ENCODE peak calls at places on chromosomes 2 and 18, in six cellular contexts. One of them, this sample, is unnamed.

GRCh38 chr2:1132328-1132964 is 181.8 kb downstream of the SNTG2 start:
- DNase-seq in mesendoderm: no peak
- DNase-seq in astrocyte: no peak
- DNase-seq in CD8-positive, alpha-beta memory T cell: no peak
- DNase-seq in brain microvascular endothelial cell: no peak
- DNase-seq in Karpas-422: no peak
- DNase-seq in this sample: no peak

GRCh38 chr2:20666364-20667150 is at the start of gene GDF7:
- DNase-seq in Karpas-422: peak
- DNase-seq in mesendoderm: peak
- DNase-seq in brain microvascular endothelial cell: no peak
- DNase-seq in CD8-positive, alpha-beta memory T cell: no peak
- DNase-seq in astrocyte: no peak
- DNase-seq in this sample: peak

GRCh38 chr2:241358470-241358869 is 2.4 kb downstream of the FARP2 start:
- DNase-seq in brain microvascular endothelial cell: no peak
- DNase-seq in CD8-positive, alpha-beta memory T cell: no peak
- DNase-seq in Karpas-422: no peak
- DNase-seq in astrocyte: peak
- DNase-seq in mesendoderm: no peak
- DNase-seq in this sample: no peak

GRCh38 chr2:241546771-241547498 is 11.6 kb upstream of the BOK start:
- DNase-seq in astrocyte: peak
- DNase-seq in Karpas-422: no peak
- DNase-seq in brain microvascular endothelial cell: peak
- DNase-seq in CD8-positive, alpha-beta memory T cell: no peak
- DNase-seq in mesendoderm: peak
- DNase-seq in this sample: no peak

GRCh38 chr18:22424564-22424963 is 6.8 kb upstream of the CTAGE1 start:
- DNase-seq in mesendoderm: no peak
- DNase-seq in CD8-positive, alpha-beta memory T cell: no peak
- DNase-seq in brain microvascular endothelial cell: no peak
- DNase-seq in Karpas-422: no peak
- DNase-seq in astrocyte: no peak
- DNase-seq in this sample: no peak

GRCh38 chr2:100596465-100596864 is 33.7 kb downstream of the PDCL3 start:
- DNase-seq in brain microvascular endothelial cell: no peak
- DNase-seq in astrocyte: no peak
- DNase-seq in CD8-positive, alpha-beta memory T cell: no peak
- DNase-seq in Karpas-422: no peak
- DNase-seq in mesendoderm: no peak
- DNase-seq in this sample: no peak

GRCh38 chr2:101401316-101401660 is 14.0 kb upstream of the CREG2 start:
- DNase-seq in CD8-positive, alpha-beta memory T cell: no peak
- DNase-seq in brain microvascular endothelial cell: no peak
- DNase-seq in mesendoderm: no peak
- DNase-seq in astrocyte: peak
- DNase-seq in Karpas-422: no peak
- DNase-seq in this sample: no peak

GRCh38 chr2:204625135-204625534 is 79.9 kb downstream of the PARD3B start:
- DNase-seq in Karpas-422: no peak
- DNase-seq in mesendoderm: peak
- DNase-seq in CD8-positive, alpha-beta memory T cell: no peak
- DNase-seq in astrocyte: peak
- DNase-seq in brain microvascular endothelial cell: no peak
- DNase-seq in this sample: no peak

GRCh38 chr2:239836021-239836765 is 188.9 kb downstream of the NDUFA10 start:
- DNase-seq in astrocyte: no peak
- DNase-seq in CD8-positive, alpha-beta memory T cell: no peak
- DNase-seq in Karpas-422: no peak
- DNase-seq in mesendoderm: no peak
- DNase-seq in brain microvascular endothelial cell: no peak
- DNase-seq in this sample: no peak

GRCh38 chr2:206555721-206556120 is 86.6 kb upstream of the FAM237A start:
- DNase-seq in CD8-positive, alpha-beta memory T cell: no peak
- DNase-seq in mesendoderm: no peak
- DNase-seq in astrocyte: peak
- DNase-seq in Karpas-422: no peak
- DNase-seq in brain microvascular endothelial cell: no peak
- DNase-seq in this sample: no peak

GRCh38 chr2:122368576-122369243 is 613.3 kb downstream of the TSN start:
- DNase-seq in astrocyte: no peak
- DNase-seq in CD8-positive, alpha-beta memory T cell: no peak
- DNase-seq in brain microvascular endothelial cell: no peak
- DNase-seq in mesendoderm: no peak
- DNase-seq in Karpas-422: peak
- DNase-seq in this sample: no peak

GRCh38 chr2:194938066-194938465 is 719.0 kb upstream of the SLC39A10 start:
- DNase-seq in CD8-positive, alpha-beta memory T cell: no peak
- DNase-seq in Karpas-422: no peak
- DNase-seq in brain microvascular endothelial cell: no peak
- DNase-seq in astrocyte: no peak
- DNase-seq in mesendoderm: no peak
- DNase-seq in this sample: no peak

GRCh38 chr18:55506074-55506473 is 81.9 kb downstream of the TCF4 start:
- DNase-seq in brain microvascular endothelial cell: no peak
- DNase-seq in CD8-positive, alpha-beta memory T cell: no peak
- DNase-seq in Karpas-422: peak
- DNase-seq in astrocyte: no peak
- DNase-seq in mesendoderm: no peak
- DNase-seq in this sample: no peak

GRCh38 chr2:26691881-26692813 is at the start of gene KCNK3:
- DNase-seq in Karpas-422: no peak
- DNase-seq in mesendoderm: peak
- DNase-seq in CD8-positive, alpha-beta memory T cell: peak
- DNase-seq in astrocyte: peak
- DNase-seq in brain microvascular endothelial cell: no peak
- DNase-seq in this sample: peak

GRCh38 chr18:13539050-13539449 is 187.3 kb downstream of the FAM210A start:
- DNase-seq in brain microvascular endothelial cell: no peak
- DNase-seq in Karpas-422: peak
- DNase-seq in astrocyte: no peak
- DNase-seq in mesendoderm: no peak
- DNase-seq in CD8-positive, alpha-beta memory T cell: peak
- DNase-seq in this sample: no peak

GRCh38 chr18:37553633-37554398 is 11.8 kb downstream of the CELF4 start:
- DNase-seq in astrocyte: no peak
- DNase-seq in CD8-positive, alpha-beta memory T cell: no peak
- DNase-seq in mesendoderm: peak
- DNase-seq in Karpas-422: no peak
- DNase-seq in brain microvascular endothelial cell: no peak
- DNase-seq in this sample: no peak

GRCh38 chr2:229270551-229271410 is at the start of gene PID1:
- DNase-seq in CD8-positive, alpha-beta memory T cell: no peak
- DNase-seq in Karpas-422: no peak
- DNase-seq in brain microvascular endothelial cell: no peak
- DNase-seq in astrocyte: peak
- DNase-seq in mesendoderm: peak
- DNase-seq in this sample: no peak

GRCh38 chr18:4781873-4782272 is 326.8 kb upstream of the DLGAP1 start:
- DNase-seq in brain microvascular endothelial cell: no peak
- DNase-seq in mesendoderm: no peak
- DNase-seq in CD8-positive, alpha-beta memory T cell: no peak
- DNase-seq in Karpas-422: no peak
- DNase-seq in astrocyte: no peak
- DNase-seq in this sample: no peak

GRCh38 chr2:239534581-239535412 is 134.0 kb upstream of the HDAC4 start:
- DNase-seq in Karpas-422: no peak
- DNase-seq in CD8-positive, alpha-beta memory T cell: no peak
- DNase-seq in astrocyte: no peak
- DNase-seq in brain microvascular endothelial cell: no peak
- DNase-seq in mesendoderm: no peak
- DNase-seq in this sample: no peak

GRCh38 chr2:100192825-100193224 is 50.4 kb upstream of the AFF3 start:
- DNase-seq in astrocyte: no peak
- DNase-seq in CD8-positive, alpha-beta memory T cell: no peak
- DNase-seq in brain microvascular endothelial cell: no peak
- DNase-seq in Karpas-422: no peak
- DNase-seq in mesendoderm: no peak
- DNase-seq in this sample: no peak

GRCh38 chr2:105856576-105856975 is 111.9 kb downstream of the NCK2 start:
- DNase-seq in CD8-positive, alpha-beta memory T cell: peak
- DNase-seq in astrocyte: no peak
- DNase-seq in mesendoderm: no peak
- DNase-seq in Karpas-422: no peak
- DNase-seq in brain microvascular endothelial cell: no peak
- DNase-seq in this sample: no peak

GRCh38 chr2:230016844-230017243 is 51.9 kb downstream of the SLC16A14 start:
- DNase-seq in mesendoderm: no peak
- DNase-seq in brain microvascular endothelial cell: no peak
- DNase-seq in Karpas-422: no peak
- DNase-seq in astrocyte: no peak
- DNase-seq in CD8-positive, alpha-beta memory T cell: no peak
- DNase-seq in this sample: no peak

GRCh38 chr2:10518470-10519060 is 70.4 kb upstream of the ODC1 start:
- DNase-seq in mesendoderm: no peak
- DNase-seq in brain microvascular endothelial cell: no peak
- DNase-seq in CD8-positive, alpha-beta memory T cell: no peak
- DNase-seq in Karpas-422: no peak
- DNase-seq in astrocyte: no peak
- DNase-seq in this sample: no peak

GRCh38 chr18:79544386-79544963 is 135.1 kb upstream of the CTDP1 start:
- DNase-seq in brain microvascular endothelial cell: no peak
- DNase-seq in Karpas-422: no peak
- DNase-seq in CD8-positive, alpha-beta memory T cell: no peak
- DNase-seq in mesendoderm: no peak
- DNase-seq in astrocyte: no peak
- DNase-seq in this sample: no peak

GRCh38 chr18:79542213-79542612 is 137.4 kb upstream of the CTDP1 start:
- DNase-seq in brain microvascular endothelial cell: no peak
- DNase-seq in mesendoderm: no peak
- DNase-seq in Karpas-422: no peak
- DNase-seq in CD8-positive, alpha-beta memory T cell: no peak
- DNase-seq in astrocyte: no peak
- DNase-seq in this sample: no peak

GRCh38 chr18:79545255-79545654 is 134.3 kb upstream of the CTDP1 start:
- DNase-seq in mesendoderm: no peak
- DNase-seq in brain microvascular endothelial cell: no peak
- DNase-seq in CD8-positive, alpha-beta memory T cell: no peak
- DNase-seq in astrocyte: no peak
- DNase-seq in Karpas-422: no peak
- DNase-seq in this sample: no peak

GRCh38 chr18:79543861-79544385 is 135.7 kb upstream of the CTDP1 start:
- DNase-seq in astrocyte: no peak
- DNase-seq in mesendoderm: no peak
- DNase-seq in CD8-positive, alpha-beta memory T cell: no peak
- DNase-seq in brain microvascular endothelial cell: no peak
- DNase-seq in Karpas-422: no peak
- DNase-seq in this sample: no peak

GRCh38 chr18:79542876-79543750 is 136.5 kb upstream of the CTDP1 start:
- DNase-seq in brain microvascular endothelial cell: no peak
- DNase-seq in Karpas-422: no peak
- DNase-seq in astrocyte: no peak
- DNase-seq in mesendoderm: no peak
- DNase-seq in CD8-positive, alpha-beta memory T cell: no peak
- DNase-seq in this sample: no peak
- H3K27ac ChIP-seq in brain microvascular endothelial cell: no peak
- H3K27ac ChIP-seq in Karpas-422: no peak
- H3K27ac ChIP-seq in astrocyte: no peak
- H3K27ac ChIP-seq in mesendoderm: no peak
- H3K27ac ChIP-seq in CD8-positive, alpha-beta memory T cell: no peak
- H3K27ac ChIP-seq in this sample: no peak

DNA sequence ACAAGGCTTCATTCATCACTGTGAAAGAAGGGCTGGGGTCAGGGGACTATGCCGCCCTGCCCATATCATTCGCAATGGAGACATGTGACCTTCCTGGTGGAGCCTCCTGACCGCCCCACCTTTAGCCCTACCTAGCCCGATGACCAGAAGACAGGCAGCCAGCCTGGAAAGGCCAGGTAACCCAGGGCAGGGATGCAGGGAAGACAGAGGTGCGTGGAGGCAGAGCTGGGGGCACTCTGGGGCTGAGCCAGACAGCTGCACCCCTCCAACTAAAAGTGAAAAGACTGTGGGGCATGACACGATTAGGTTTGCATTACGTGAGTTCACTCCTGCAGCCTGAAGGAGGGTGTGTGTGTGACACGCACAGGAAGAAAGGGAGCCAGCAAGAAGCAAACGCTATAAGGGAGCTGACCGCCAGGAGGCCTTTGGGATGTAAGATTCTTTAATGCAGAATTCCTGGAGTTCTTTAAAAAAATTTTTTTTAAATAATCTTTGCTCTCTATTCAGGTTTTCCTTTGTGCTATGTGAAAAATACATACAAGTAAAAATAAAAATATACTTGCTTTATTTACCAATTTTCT is 3.7 kb upstream of the HES6 start:
- DNase-seq in brain microvascular endothelial cell: no peak
- DNase-seq in CD8-positive, alpha-beta memory T cell: no peak
- DNase-seq in astrocyte: no peak
- DNase-seq in mesendoderm: peak
- DNase-seq in Karpas-422: no peak
- DNase-seq in this sample: no peak
- H3K27ac ChIP-seq in brain microvascular endothelial cell: no peak
- H3K27ac ChIP-seq in CD8-positive, alpha-beta memory T cell: no peak
- H3K27ac ChIP-seq in astrocyte: no peak
- H3K27ac ChIP-seq in mesendoderm: no peak
- H3K27ac ChIP-seq in Karpas-422: no peak
- H3K27ac ChIP-seq in this sample: no peak

GRCh38 chr18:48452863-48453323 is 43.7 kb upstream of the ZBTB7C start:
- DNase-seq in CD8-positive, alpha-beta memory T cell: no peak
- DNase-seq in Karpas-422: no peak
- DNase-seq in astrocyte: peak
- DNase-seq in brain microvascular endothelial cell: no peak
- DNase-seq in mesendoderm: no peak
- DNase-seq in this sample: no peak

GRCh38 chr18:48454146-48454796 is 45.1 kb upstream of the ZBTB7C start:
- DNase-seq in CD8-positive, alpha-beta memory T cell: no peak
- DNase-seq in brain microvascular endothelial cell: no peak
- DNase-seq in mesendoderm: no peak
- DNase-seq in Karpas-422: no peak
- DNase-seq in astrocyte: no peak
- DNase-seq in this sample: no peak

GRCh38 chr18:48455555-48456478 is 46.6 kb upstream of the ZBTB7C start:
- DNase-seq in astrocyte: peak
- DNase-seq in Karpas-422: no peak
- DNase-seq in CD8-positive, alpha-beta memory T cell: peak
- DNase-seq in mesendoderm: no peak
- DNase-seq in brain microvascular endothelial cell: peak
- DNase-seq in this sample: peak

GRCh38 chr18:48456838-48457237 is 47.7 kb upstream of the ZBTB7C start:
- DNase-seq in mesendoderm: no peak
- DNase-seq in CD8-positive, alpha-beta memory T cell: no peak
- DNase-seq in Karpas-422: no peak
- DNase-seq in astrocyte: no peak
- DNase-seq in brain microvascular endothelial cell: no peak
- DNase-seq in this sample: no peak

GRCh38 chr18:48453330-48454063 is 44.3 kb upstream of the ZBTB7C start:
- DNase-seq in astrocyte: no peak
- DNase-seq in Karpas-422: no peak
- DNase-seq in mesendoderm: no peak
- DNase-seq in CD8-positive, alpha-beta memory T cell: no peak
- DNase-seq in brain microvascular endothelial cell: no peak
- DNase-seq in this sample: no peak
- H3K27ac ChIP-seq in astrocyte: no peak
- H3K27ac ChIP-seq in Karpas-422: no peak
- H3K27ac ChIP-seq in mesendoderm: no peak
- H3K27ac ChIP-seq in CD8-positive, alpha-beta memory T cell: no peak
- H3K27ac ChIP-seq in brain microvascular endothelial cell: no peak
- H3K27ac ChIP-seq in this sample: no peak

DNA sequence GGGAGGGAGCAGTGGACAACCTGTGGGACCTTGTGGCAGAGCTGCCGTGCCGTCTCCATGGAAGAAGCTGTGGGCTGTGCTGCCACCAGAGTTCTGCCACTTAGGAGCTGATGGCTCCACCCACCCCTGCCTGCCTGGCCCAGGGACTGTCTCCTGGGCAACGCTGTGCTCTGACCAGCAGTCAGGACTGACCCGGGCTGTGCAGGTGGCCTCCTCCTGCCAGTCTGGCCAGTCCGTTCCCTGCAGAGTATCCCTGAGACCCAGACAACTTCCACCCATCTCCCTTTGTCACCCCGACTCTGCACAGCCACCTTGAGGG is 12.8 kb downstream of the ASIC4 start:
- DNase-seq in Karpas-422: no peak
- DNase-seq in astrocyte: no peak
- DNase-seq in CD8-positive, alpha-beta memory T cell: no peak
- DNase-seq in brain microvascular endothelial cell: no peak
- DNase-seq in mesendoderm: no peak
- DNase-seq in this sample: no peak
- H3K27ac ChIP-seq in Karpas-422: no peak
- H3K27ac ChIP-seq in astrocyte: no peak
- H3K27ac ChIP-seq in CD8-positive, alpha-beta memory T cell: peak
- H3K27ac ChIP-seq in brain microvascular endothelial cell: no peak
- H3K27ac ChIP-seq in mesendoderm: no peak
- H3K27ac ChIP-seq in this sample: no peak